ENCODE peak calls at places on chromosomes 13 and 19, in six cellular contexts. Z is H1, A is K562, K is sigmoid colon, X is stomach, S is esophagus muscularis mucosa. C is an unnamed sample. For H3K4me1, the result is how much of the 10 kb centered on the place peaks cover.

GRCh38 chr19:10000171-10000826 is 10.0 kb downstream of the COL5A3 start:
- DNase-seq in A (peak), Z (peak), X (peak), S (no peak), K (peak), C (no peak)

GRCh38 chr13:26425439-26426358 is 131.8 kb upstream of the WASF3 start:
- DNase-seq in K (peak), A (no peak), S (no peak), Z (no peak), X (peak), C (no peak)

GRCh38 chr19:16462757-16463250 is 9.0 kb downstream of the EPS15L1 start:
- DNase-seq in X (peak), S (no peak), A (no peak), K (no peak), Z (no peak), C (no peak)

GRCh38 chr19:1766800-1767352 is 13.6 kb downstream of the ONECUT3 start:
- DNase-seq in Z (peak), S (no peak), X (no peak), K (no peak), A (peak), C (no peak)

GRCh38 chr19:33157906-33158305 is 26.0 kb downstream of the WDR88 start:
- DNase-seq in X (no peak), S (no peak), K (no peak), Z (no peak), A (no peak), C (no peak)

GRCh38 chr19:3035542-3036118 is 6.5 kb upstream of the TLE2 start:
- DNase-seq in X (peak), S (peak), A (peak), Z (peak), K (peak), C (peak)

GRCh38 chr13:104773775-104774174 is 1707.6 kb upstream of the SLC10A2 start:
- DNase-seq in S (no peak), A (no peak), K (no peak), Z (peak), X (no peak), C (no peak)

GRCh38 chr13:51291341-51291740 is 48.1 kb upstream of the SERPINE3 start:
- DNase-seq in X (no peak), S (no peak), A (no peak), Z (peak), K (no peak), C (no peak)

GRCh38 chr19:55802281-55802680 is 29.5 kb downstream of the NLRP11 start:
- DNase-seq in Z (no peak), K (no peak), S (no peak), A (no peak), X (no peak), C (no peak)

GRCh38 chr13:98322091-98322718 is 145.1 kb upstream of the RNF113B start:
- DNase-seq in K (no peak), X (no peak), S (no peak), A (no peak), Z (no peak), C (no peak)

GRCh38 chr19:2354670-2355069 is 5.4 kb upstream of the TMPRSS9 start:
- DNase-seq in S (no peak), X (no peak), K (no peak), Z (no peak), A (no peak), C (no peak)

GRCh38 chr13:81106348-81106747 is 765.4 kb upstream of the SPRY2 start:
- DNase-seq in X (no peak), K (no peak), Z (no peak), A (no peak), S (no peak), C (no peak)

GRCh38 chr13:36736119-36736726 is 62.4 kb downstream of the SERTM1 start:
- DNase-seq in A (peak), X (peak), K (peak), Z (no peak), S (no peak), C (no peak)

GRCh38 chr19:34988119-34988518 is 12.0 kb upstream of the GRAMD1A start:
- DNase-seq in K (no peak), A (no peak), X (no peak), Z (no peak), S (no peak), C (no peak)

GRCh38 chr13:104984296-104984818 is 1551.1 kb downstream of the EFNB2 start:
- DNase-seq in Z (no peak), A (no peak), S (no peak), K (peak), X (peak), C (no peak)

GRCh38 chr19:2811221-2811722 is 8.4 kb upstream of the ZNF554 start:
- DNase-seq in K (no peak), S (no peak), X (no peak), Z (no peak), A (no peak), C (no peak)

GRCh38 chr13:39159393-39159792 is 121.1 kb downstream of the NHLRC3 start:
- DNase-seq in X (no peak), K (no peak), A (no peak), S (no peak), Z (no peak), C (no peak)

GRCh38 chr13:110816500-110816899 is 98.4 kb downstream of the ANKRD10 start:
- DNase-seq in A (no peak), S (no peak), X (no peak), Z (no peak), K (no peak), C (no peak)

GRCh38 chr13:95440441-95441088 is 112.0 kb upstream of the CLDN10 start:
- DNase-seq in Z (no peak), K (no peak), S (no peak), A (no peak), X (no peak), C (no peak)

GRCh38 chr19:39037194-39037593 is 4.8 kb upstream of the FBXO27 start:
- DNase-seq in Z (no peak), S (no peak), X (no peak), K (no peak), A (no peak), C (no peak)

GRCh38 chr13:44231786-44232516 is 141.7 kb upstream of the SERP2 start:
- DNase-seq in X (peak), K (peak), A (no peak), S (no peak), Z (peak), C (peak)

GRCh38 chr19:1122972-1123363 is 19.2 kb downstream of the GPX4 start:
- DNase-seq in X (peak), S (no peak), Z (peak), A (peak), K (no peak), C (no peak)

GRCh38 chr19:13864513-13865242 is 12.3 kb upstream of the NANOS3 start:
- DNase-seq in S (peak), A (peak), K (no peak), Z (no peak), X (no peak), C (no peak)

GRCh38 chr13:89925107-89925506 is 1422.4 kb upstream of the MIR17HG start:
- DNase-seq in K (no peak), S (no peak), A (peak), Z (no peak), X (no peak), C (no peak)

GRCh38 chr13:46751811-46752635 is 44.9 kb downstream of the ESD start:
- DNase-seq in K (no peak), A (no peak), Z (no peak), X (no peak), S (no peak), C (no peak)

GRCh38 chr13:82688400-82688999 is 1193.8 kb downstream of the SLITRK1 start:
- DNase-seq in A (no peak), X (no peak), Z (no peak), K (no peak), S (no peak), C (no peak)

GRCh38 chr19:38033658-38034150 is 126.7 kb downstream of the SIPA1L3 start:
- DNase-seq in S (no peak), A (no peak), Z (no peak), X (no peak), K (no peak), C (no peak)
- TF ChIP-seq POLR2AphosphoS5 in S (no peak), A (no peak), Z (no peak), X (no peak), K (no peak), C (no peak)

GRCh38 chr19:8475005-8475404 is 27.4 kb downstream of the PRAM1 start:
- DNase-seq in Z (no peak), X (no peak), S (no peak), K (no peak), A (no peak), C (no peak)
- H3K4me1 ChIP-seq in Z (under half), X (under half), S (under half), K (under half), A (under half), C (under half)

GRCh38 chr13:114035186-114035582 is 61.3 kb upstream of the C13orf46 start:
- DNase-seq in S (no peak), K (no peak), A (no peak), X (no peak), Z (no peak), C (no peak)

GRCh38 chr13:114037674-114038073 is 63.8 kb upstream of the C13orf46 start:
- DNase-seq in A (no peak), Z (no peak), S (no peak), K (no peak), X (no peak), C (no peak)

GRCh38 chr13:114033541-114034315 is 59.9 kb upstream of the C13orf46 start:
- DNase-seq in X (no peak), S (no peak), Z (no peak), A (no peak), K (no peak), C (no peak)

GRCh38 chr13:114034481-114034891 is 60.6 kb upstream of the C13orf46 start:
- DNase-seq in S (no peak), X (no peak), Z (no peak), K (no peak), A (no peak), C (no peak)

DNA sequence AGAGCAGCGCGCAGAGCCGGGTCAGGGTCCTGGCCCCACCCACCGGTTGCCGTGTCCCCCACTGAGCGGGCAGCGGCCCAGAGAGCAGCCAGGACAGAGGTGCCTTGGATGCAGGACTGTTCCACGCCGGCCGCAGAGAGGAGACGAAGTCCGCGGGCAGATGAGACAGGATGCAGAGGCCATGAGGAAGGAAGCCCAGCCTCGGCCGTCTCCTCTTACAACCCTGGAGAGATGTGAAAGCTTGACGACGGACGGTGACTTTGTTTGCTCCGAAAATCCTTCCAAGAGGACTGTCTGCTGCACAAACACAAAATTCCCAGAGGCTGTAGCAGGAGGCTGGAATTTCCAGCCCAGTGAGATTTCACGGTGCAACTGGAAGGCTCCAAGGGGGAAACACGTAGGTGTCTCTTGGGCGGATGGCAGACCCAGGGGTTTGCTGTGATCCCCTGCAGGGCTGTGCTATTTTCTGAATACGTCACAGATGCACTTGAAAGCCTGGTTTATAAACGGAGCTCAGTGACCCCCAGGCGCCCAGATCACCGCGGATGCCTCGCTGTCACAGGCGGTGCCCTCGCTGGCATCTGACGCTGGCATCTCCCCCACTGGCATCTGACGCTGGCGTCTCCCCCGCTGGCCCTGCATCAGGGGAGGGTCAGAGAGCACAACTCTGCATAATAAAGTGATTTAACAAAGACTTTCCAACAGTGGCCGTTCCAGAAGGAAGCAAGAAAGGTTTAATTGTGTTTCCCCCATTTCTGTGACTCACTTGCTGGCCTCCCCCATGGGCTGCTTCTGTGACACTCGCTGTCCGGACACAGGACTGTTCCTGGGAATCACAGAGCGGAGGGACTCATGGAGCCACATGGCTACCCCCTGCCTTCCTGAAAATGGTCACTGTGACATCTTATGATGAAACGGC is 62.0 kb upstream of the C13orf46 start:
- DNase-seq in S (no peak), X (no peak), Z (no peak), K (no peak), A (no peak), C (no peak)
- H3K4me3 ChIP-seq in S (peak), X (no peak), Z (no peak), K (no peak), A (no peak), C (peak)

GRCh38 chr19:49017666-49018351 is 918 bp upstream of the LHB start:
- DNase-seq in S (no peak), A (peak), X (peak), Z (peak), K (no peak), C (peak)
- TF ChIP-seq POLR2AphosphoS5 in S (no peak), A (no peak), X (no peak), Z (no peak), K (no peak), C (no peak)

DNA sequence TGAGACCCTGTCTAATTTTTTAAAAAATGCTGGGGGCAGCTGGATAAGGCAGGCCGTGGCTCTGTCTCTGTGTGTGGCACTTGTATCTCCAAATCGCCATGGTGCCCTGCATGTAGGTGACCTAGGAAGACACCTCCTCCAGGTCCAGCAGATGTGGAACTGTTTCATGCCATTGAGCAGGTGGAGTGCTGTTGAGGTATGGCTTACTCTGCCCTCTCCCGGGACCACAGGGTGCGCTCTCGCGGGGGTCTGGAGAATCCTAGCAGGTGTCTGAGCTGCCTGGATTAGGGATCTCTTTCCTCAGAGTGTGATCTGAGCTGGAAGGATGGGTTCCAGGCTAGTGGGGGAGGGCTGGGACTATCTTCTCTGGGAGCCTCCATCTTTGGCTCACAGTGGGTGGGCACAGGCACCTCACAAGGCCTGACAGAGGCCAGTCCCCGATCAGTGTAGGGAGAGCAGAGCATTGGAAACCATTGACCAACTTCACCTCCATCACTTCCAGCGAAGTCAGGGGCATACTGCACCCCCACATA is 67.7 kb upstream of the TM9SF2 start:
- DNase-seq in Z (no peak), X (no peak), S (no peak), K (no peak), A (no peak), C (no peak)
- H3K4me1 ChIP-seq in Z (under half), X (under half), S (under half), K (under half), A (under half), C (under half)

GRCh38 chr19:41330946-41331678 is 21.1 kb downstream of the CCDC97 start:
- DNase-seq in K (no peak), S (no peak), A (no peak), X (no peak), Z (no peak), C (no peak)

GRCh38 chr19:41332000-41332399 is 21.7 kb downstream of the TGFB1 start:
- DNase-seq in X (no peak), Z (no peak), K (no peak), S (no peak), A (no peak), C (no peak)

GRCh38 chr19:41332468-41332867 is 21.3 kb downstream of the TGFB1 start:
- DNase-seq in A (no peak), S (no peak), X (no peak), K (no peak), Z (no peak), C (no peak)

GRCh38 chr19:41335467-41335866 is 18.3 kb downstream of the TGFB1 start:
- DNase-seq in K (no peak), Z (no peak), S (no peak), A (no peak), X (no peak), C (no peak)

DNA sequence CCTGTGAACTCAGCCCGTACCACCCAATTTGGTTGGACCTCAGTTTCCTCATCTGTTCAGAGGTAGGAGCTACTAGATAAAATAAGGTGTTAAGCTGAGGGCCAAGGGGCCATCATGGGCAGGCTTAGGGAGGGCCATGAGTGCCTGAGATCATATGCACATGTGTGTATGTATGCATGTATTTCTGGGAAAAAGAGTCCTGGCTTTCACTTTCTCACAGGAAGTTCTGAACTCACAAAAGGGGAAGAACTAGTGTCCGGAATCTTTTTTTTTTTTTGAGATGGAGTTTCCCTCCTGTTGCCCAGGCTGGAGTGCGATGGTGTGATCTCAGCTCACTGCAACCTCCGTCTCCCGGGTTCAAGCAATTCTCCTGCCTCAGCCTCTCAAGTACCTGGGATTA is 18.9 kb downstream of the TGFB1 start:
- DNase-seq in K (no peak), Z (no peak), A (no peak), X (no peak), S (no peak), C (no peak)
- H3K4me3 ChIP-seq in K (no peak), Z (no peak), A (no peak), X (no peak), S (no peak), C (no peak)

GRCh38 chr19:7932930-7933300 is 7.0 kb upstream of the CTXN1 start:
- DNase-seq in S (no peak), A (no peak), X (no peak), Z (no peak), K (no peak), C (no peak)

GRCh38 chr19:7934766-7935165 is 8.7 kb downstream of the TIMM44 start:
- DNase-seq in A (no peak), X (no peak), Z (no peak), S (no peak), K (no peak), C (no peak)

GRCh38 chr19:7933411-7933810 is 7.5 kb upstream of the CTXN1 start:
- DNase-seq in K (no peak), Z (no peak), S (no peak), A (no peak), X (no peak), C (no peak)

GRCh38 chr19:7932276-7932929 is 6.5 kb upstream of the CTXN1 start:
- DNase-seq in K (peak), S (no peak), X (no peak), Z (no peak), A (no peak), C (no peak)

DNA sequence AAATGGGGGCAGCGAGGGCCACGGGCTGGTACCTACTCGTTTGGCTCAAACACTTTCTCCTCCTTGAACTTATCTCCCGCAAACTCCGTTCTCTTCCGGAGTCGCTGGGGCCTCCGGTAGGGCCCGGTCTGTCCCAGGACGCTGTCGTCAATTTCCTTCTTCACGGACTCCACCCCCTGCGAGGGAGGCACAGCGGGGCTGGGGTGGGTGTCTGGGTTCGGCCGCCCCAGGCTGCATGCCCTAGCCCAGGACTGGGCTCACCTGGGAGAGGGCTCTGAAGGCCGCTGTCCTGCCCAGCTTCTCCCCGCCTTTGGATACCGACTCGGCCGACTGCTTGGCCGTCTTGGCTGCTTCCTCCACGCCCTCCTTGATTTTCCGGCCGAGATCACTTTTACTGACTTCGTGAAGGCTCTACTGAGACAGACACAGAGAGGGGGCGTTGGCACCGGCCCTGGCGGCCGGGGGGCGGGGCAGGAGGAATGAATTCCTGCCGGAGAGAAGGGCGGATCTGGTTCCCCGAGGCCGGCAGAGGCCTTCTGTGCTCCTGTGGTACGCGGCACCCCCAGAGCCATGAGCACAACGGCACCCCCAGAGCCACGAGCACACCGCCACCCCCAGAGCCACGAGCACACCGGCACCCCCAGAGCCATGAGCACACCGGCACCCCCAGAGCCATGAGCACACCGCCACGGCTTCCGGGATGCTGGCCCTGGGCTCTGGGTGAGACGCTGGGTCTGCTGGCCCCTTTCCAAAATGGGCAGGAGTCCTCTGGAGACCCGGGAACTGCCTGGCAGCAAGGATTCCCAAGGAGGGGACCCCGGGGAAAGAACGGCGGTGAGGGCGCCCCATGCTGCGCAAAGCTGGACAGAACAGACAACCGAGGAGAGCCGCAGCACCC is 8.1 kb upstream of the CTXN1 start:
- DNase-seq in A (no peak), S (no peak), Z (no peak), X (no peak), K (peak), C (no peak)
- TF ChIP-seq POLR2AphosphoS5 in A (peak), S (no peak), Z (no peak), X (no peak), K (no peak), C (no peak)

GRCh38 chr19:18427080-18427751 is 8.0 kb downstream of the SSBP4 start:
- DNase-seq in Z (no peak), A (no peak), S (no peak), X (no peak), K (peak), C (no peak)
- H3K4me1 ChIP-seq in Z (under half), A (under half), S (half or more), X (half or more), K (half or more), C (half or more)

GRCh38 chr13:60080871-60081270 is 82.9 kb downstream of the DIAPH3 start:
- DNase-seq in K (no peak), S (no peak), A (no peak), X (no peak), Z (no peak), C (no peak)
- H3K4me3 ChIP-seq in K (no peak), S (no peak), A (no peak), X (no peak), Z (no peak), C (no peak)

GRCh38 chr19:19077103-19077502 is 13.3 kb downstream of the SLC25A42 start:
- DNase-seq in S (no peak), K (no peak), X (no peak), A (no peak), Z (no peak), C (no peak)

GRCh38 chr19:19083413-19084178 is 19.8 kb downstream of the SLC25A42 start:
- DNase-seq in K (no peak), Z (no peak), A (no peak), S (no peak), X (no peak), C (no peak)

GRCh38 chr19:19078801-19079200 is 15.0 kb downstream of the SLC25A42 start:
- DNase-seq in K (no peak), Z (no peak), S (no peak), A (no peak), X (no peak), C (no peak)

GRCh38 chr19:19079571-19079970 is 15.8 kb downstream of the SLC25A42 start:
- DNase-seq in S (no peak), Z (no peak), A (no peak), X (no peak), K (no peak), C (no peak)

GRCh38 chr19:19081642-19082151 is 17.9 kb downstream of the SLC25A42 start:
- DNase-seq in S (no peak), A (no peak), K (no peak), Z (no peak), X (no peak), C (no peak)
- TF ChIP-seq POLR2AphosphoS5 in S (no peak), A (no peak), K (no peak), Z (no peak), X (no peak), C (no peak)